ENCODE peak calls at places on chromosomes 3 and 15, in four cellular contexts. T is activated naive CD4-positive, alpha-beta T cell treated with anti-CD3 and anti-CD28 coated beads for 36 hours; V is substantia nigra; Q is GM04504. A is an unnamed sample.

GRCh38 chr3:29758108-29759020 is 477.5 kb downstream of the RBMS3 start:
- DNase-seq in T (no peak), V (no peak), Q (peak; percentile 80), A (peak; percentile 77)

GRCh38 chr3:144344925-144345548 is 373.4 kb downstream of the DIPK2A start:
- DNase-seq in T (no peak), Q (no peak), V (no peak), A (no peak)

GRCh38 chr15:96626936-96627577 is 296.6 kb downstream of the NR2F2 start:
- DNase-seq in V (no peak), Q (no peak), T (no peak), A (no peak)

GRCh38 chr15:42688301-42688700 is 48.6 kb downstream of the CDAN1 start:
- DNase-seq in V (no peak), T (no peak), Q (no peak), A (no peak)

GRCh38 chr3:143977326-143978262 is 6.0 kb downstream of the DIPK2A start:
- DNase-seq in V (no peak), T (no peak), Q (no peak), A (no peak)

GRCh38 chr15:33846862-33847261 is 121.4 kb upstream of the CHRM5 start:
- DNase-seq in Q (no peak), T (no peak), V (no peak), A (no peak)

GRCh38 chr3:129824926-129825541 is 68.5 kb downstream of the TMCC1 start:
- DNase-seq in Q (peak; percentile 21), T (peak; percentile 63), V (no peak), A (peak; percentile 20)

GRCh38 chr15:69807752-69808151 is 290.0 kb downstream of the TLE3 start:
- DNase-seq in T (peak; percentile 63), Q (no peak), V (no peak), A (no peak)

GRCh38 chr15:51751687-51752683 is 588 bp downstream of the TMOD2 start:
- DNase-seq in V (peak; percentile 18), T (peak; percentile 30), Q (no peak), A (no peak)

GRCh38 chr15:30065025-30065801 is 17.5 kb upstream of the GOLGA8J start:
- DNase-seq in Q (peak; percentile 54), T (no peak), V (no peak), A (peak; percentile 76)

GRCh38 chr3:167684389-167684993 is 30.7 kb upstream of the WDR49 start:
- DNase-seq in V (peak; percentile 1), Q (peak; percentile 26), T (peak; percentile 61), A (peak; percentile 31)

GRCh38 chr3:11567516-11568467 is 75.9 kb downstream of the VGLL4 start:
- DNase-seq in T (peak; percentile 8), V (no peak), Q (peak; percentile 64), A (peak; percentile 68)

GRCh38 chr3:143240921-143241320 is 121.3 kb downstream of the CHST2 start:
- DNase-seq in Q (peak; percentile 13), T (no peak), V (no peak), A (no peak)

GRCh38 chr15:52331490-52332240 is 36.1 kb upstream of the MYO5C start:
- DNase-seq in T (peak; percentile 76), V (no peak), Q (no peak), A (no peak)

GRCh38 chr3:30581067-30581585 is 25.3 kb upstream of the TGFBR2 start:
- DNase-seq in T (no peak), V (no peak), Q (no peak), A (no peak)

GRCh38 chr15:86162172-86162591 is 82.5 kb downstream of the AGBL1 start:
- DNase-seq in T (no peak), Q (no peak), V (no peak), A (no peak)

GRCh38 chr3:76500746-76501275 is 539.1 kb upstream of the ROBO2 start:
- DNase-seq in Q (no peak), V (no peak), T (no peak), A (peak; percentile 15)

GRCh38 chr3:63349583-63350177 is 71.6 kb downstream of the SYNPR start:
- DNase-seq in T (peak; percentile 64), Q (no peak), V (peak; percentile 22), A (no peak)

GRCh38 chr3:152203677-152204076 is 65.1 kb upstream of the MBNL1 start:
- DNase-seq in Q (no peak), V (no peak), T (no peak), A (no peak)

GRCh38 chr3:126300761-126301481 is 56.3 kb downstream of the KLF15 start:
- DNase-seq in Q (no peak), V (no peak), T (no peak), A (no peak)

GRCh38 chr3:171039674-171040073 is 13.2 kb upstream of the SLC2A2 start:
- DNase-seq in T (no peak), Q (no peak), V (no peak), A (no peak)

GRCh38 chr3:151087648-151088047 is 2.2 kb downstream of the MED12L start:
- DNase-seq in T (no peak), V (no peak), Q (no peak), A (no peak)

GRCh38 chr3:196080997-196081833 is 675 bp downstream of the TFRC start:
- DNase-seq in Q (no peak), V (peak; percentile 55), T (peak; percentile 69), A (no peak)

GRCh38 chr15:95845862-95846515 is 484.5 kb upstream of the NR2F2 start:
- DNase-seq in T (no peak), V (no peak), Q (no peak), A (no peak)

GRCh38 chr15:94206463-94207167 is 24.7 kb upstream of the MCTP2 start:
- DNase-seq in V (no peak), T (peak; percentile 70), Q (no peak), A (no peak)

GRCh38 chr3:187063286-187064081 is 75.8 kb downstream of the RPL39L start:
- DNase-seq in V (no peak), T (peak; percentile 56), Q (no peak), A (no peak)

GRCh38 chr15:62957130-62957529 is 85.4 kb upstream of the TPM1 start:
- DNase-seq in Q (no peak), T (no peak), V (no peak), A (no peak)

GRCh38 chr15:53976844-53977392 is 1.3 kb upstream of the UNC13C start:
- DNase-seq in Q (no peak), V (no peak), T (no peak), A (no peak)

GRCh38 chr15:94670436-94671034 is 439.2 kb downstream of the MCTP2 start:
- DNase-seq in V (no peak), Q (peak; percentile 4), T (no peak), A (peak; percentile 10)

GRCh38 chr15:31955734-31956133 is 74.6 kb upstream of the CHRNA7 start:
- DNase-seq in Q (no peak), T (no peak), V (no peak), A (no peak)